ENCODE peak calls at places on chromosomes 3 and 15, in five cellular contexts. One of them, this sample, is unnamed.

GRCh38 chr3:65500398-65501306 is 538.1 kb downstream of the MAGI1 start:
- DNase-seq in NCI-H1436: no peak
- DNase-seq in heart left ventricle: no peak
- DNase-seq in activated CD8-positive, alpha-beta T cell treated with anti-CD3 and anti-CD28 coated beads, Interleukin-2, amount 10 ng/mL, durations not matched to agents 7 days and 5 days: no peak
- DNase-seq in NCI-H510A: no peak
- DNase-seq in this sample: no peak

GRCh38 chr3:189383630-189384029 is 211.9 kb downstream of the TPRG1 start:
- DNase-seq in heart left ventricle: no peak
- DNase-seq in activated CD8-positive, alpha-beta T cell treated with anti-CD3 and anti-CD28 coated beads, Interleukin-2, amount 10 ng/mL, durations not matched to agents 7 days and 5 days: no peak
- DNase-seq in NCI-H1436: no peak
- DNase-seq in NCI-H510A: no peak
- DNase-seq in this sample: no peak

GRCh38 chr3:49005298-49005680 is 1.9 kb upstream of the WDR6 start:
- DNase-seq in NCI-H510A: no peak
- DNase-seq in activated CD8-positive, alpha-beta T cell treated with anti-CD3 and anti-CD28 coated beads, Interleukin-2, amount 10 ng/mL, durations not matched to agents 7 days and 5 days: no peak
- DNase-seq in NCI-H1436: no peak
- DNase-seq in heart left ventricle: no peak
- DNase-seq in this sample: no peak

GRCh38 chr3:25784971-25785370 is 1.7 kb upstream of the NGLY1 start:
- DNase-seq in heart left ventricle: no peak
- DNase-seq in activated CD8-positive, alpha-beta T cell treated with anti-CD3 and anti-CD28 coated beads, Interleukin-2, amount 10 ng/mL, durations not matched to agents 7 days and 5 days: no peak
- DNase-seq in NCI-H1436: no peak
- DNase-seq in NCI-H510A: no peak
- DNase-seq in this sample: no peak

GRCh38 chr3:101574388-101575156 is 592 bp downstream of the PCNP start:
- DNase-seq in NCI-H510A: no peak
- DNase-seq in NCI-H1436: peak
- DNase-seq in heart left ventricle: peak
- DNase-seq in activated CD8-positive, alpha-beta T cell treated with anti-CD3 and anti-CD28 coated beads, Interleukin-2, amount 10 ng/mL, durations not matched to agents 7 days and 5 days: peak
- DNase-seq in this sample: peak

GRCh38 chr3:177646749-177647148 is 449.5 kb upstream of the TBL1XR1 start:
- DNase-seq in activated CD8-positive, alpha-beta T cell treated with anti-CD3 and anti-CD28 coated beads, Interleukin-2, amount 10 ng/mL, durations not matched to agents 7 days and 5 days: peak
- DNase-seq in NCI-H510A: no peak
- DNase-seq in heart left ventricle: no peak
- DNase-seq in NCI-H1436: no peak
- DNase-seq in this sample: no peak

GRCh38 chr15:69997701-69998273 is 99.9 kb downstream of the TLE3 start:
- DNase-seq in NCI-H1436: no peak
- DNase-seq in heart left ventricle: peak
- DNase-seq in NCI-H510A: peak
- DNase-seq in activated CD8-positive, alpha-beta T cell treated with anti-CD3 and anti-CD28 coated beads, Interleukin-2, amount 10 ng/mL, durations not matched to agents 7 days and 5 days: no peak
- DNase-seq in this sample: no peak

GRCh38 chr3:57154470-57154869 is 10.7 kb downstream of the IL17RD start:
- DNase-seq in heart left ventricle: no peak
- DNase-seq in activated CD8-positive, alpha-beta T cell treated with anti-CD3 and anti-CD28 coated beads, Interleukin-2, amount 10 ng/mL, durations not matched to agents 7 days and 5 days: no peak
- DNase-seq in NCI-H1436: no peak
- DNase-seq in NCI-H510A: no peak
- DNase-seq in this sample: no peak

GRCh38 chr3:46984591-46985459 is 5.4 kb downstream of the NBEAL2 start:
- DNase-seq in NCI-H1436: no peak
- DNase-seq in NCI-H510A: no peak
- DNase-seq in heart left ventricle: no peak
- DNase-seq in activated CD8-positive, alpha-beta T cell treated with anti-CD3 and anti-CD28 coated beads, Interleukin-2, amount 10 ng/mL, durations not matched to agents 7 days and 5 days: no peak
- DNase-seq in this sample: no peak

GRCh38 chr3:187841552-187841951 is 96.3 kb upstream of the BCL6 start:
- DNase-seq in NCI-H510A: no peak
- DNase-seq in NCI-H1436: no peak
- DNase-seq in heart left ventricle: no peak
- DNase-seq in activated CD8-positive, alpha-beta T cell treated with anti-CD3 and anti-CD28 coated beads, Interleukin-2, amount 10 ng/mL, durations not matched to agents 7 days and 5 days: no peak
- DNase-seq in this sample: no peak

GRCh38 chr3:53688989-53689388 is 157.2 kb downstream of the CHDH start:
- DNase-seq in heart left ventricle: no peak
- DNase-seq in NCI-H1436: no peak
- DNase-seq in NCI-H510A: no peak
- DNase-seq in activated CD8-positive, alpha-beta T cell treated with anti-CD3 and anti-CD28 coated beads, Interleukin-2, amount 10 ng/mL, durations not matched to agents 7 days and 5 days: no peak
- DNase-seq in this sample: no peak

GRCh38 chr3:99419111-99419510 is 219.3 kb upstream of the COL8A1 start:
- DNase-seq in NCI-H1436: no peak
- DNase-seq in NCI-H510A: no peak
- DNase-seq in activated CD8-positive, alpha-beta T cell treated with anti-CD3 and anti-CD28 coated beads, Interleukin-2, amount 10 ng/mL, durations not matched to agents 7 days and 5 days: no peak
- DNase-seq in heart left ventricle: no peak
- DNase-seq in this sample: peak

GRCh38 chr3:126107960-126108688 is 24.2 kb upstream of the SLC41A3 start:
- DNase-seq in heart left ventricle: no peak
- DNase-seq in activated CD8-positive, alpha-beta T cell treated with anti-CD3 and anti-CD28 coated beads, Interleukin-2, amount 10 ng/mL, durations not matched to agents 7 days and 5 days: no peak
- DNase-seq in NCI-H510A: no peak
- DNase-seq in NCI-H1436: no peak
- DNase-seq in this sample: no peak

GRCh38 chr3:127350172-127351050 is 62.6 kb upstream of the PRR20G start:
- DNase-seq in NCI-H1436: no peak
- DNase-seq in NCI-H510A: no peak
- DNase-seq in heart left ventricle: no peak
- DNase-seq in activated CD8-positive, alpha-beta T cell treated with anti-CD3 and anti-CD28 coated beads, Interleukin-2, amount 10 ng/mL, durations not matched to agents 7 days and 5 days: no peak
- DNase-seq in this sample: no peak

GRCh38 chr15:26158176-26158575 is 295.0 kb upstream of the ATP10A start:
- DNase-seq in NCI-H510A: no peak
- DNase-seq in NCI-H1436: no peak
- DNase-seq in heart left ventricle: no peak
- DNase-seq in activated CD8-positive, alpha-beta T cell treated with anti-CD3 and anti-CD28 coated beads, Interleukin-2, amount 10 ng/mL, durations not matched to agents 7 days and 5 days: no peak
- DNase-seq in this sample: no peak

GRCh38 chr3:122012821-122013220 is 9.2 kb downstream of the ILDR1 start:
- DNase-seq in activated CD8-positive, alpha-beta T cell treated with anti-CD3 and anti-CD28 coated beads, Interleukin-2, amount 10 ng/mL, durations not matched to agents 7 days and 5 days: no peak
- DNase-seq in NCI-H510A: no peak
- DNase-seq in heart left ventricle: no peak
- DNase-seq in NCI-H1436: no peak
- DNase-seq in this sample: no peak

GRCh38 chr3:52326976-52327375 is 10.9 kb downstream of the DNAH1 start:
- DNase-seq in heart left ventricle: no peak
- DNase-seq in NCI-H1436: no peak
- DNase-seq in NCI-H510A: no peak
- DNase-seq in activated CD8-positive, alpha-beta T cell treated with anti-CD3 and anti-CD28 coated beads, Interleukin-2, amount 10 ng/mL, durations not matched to agents 7 days and 5 days: no peak
- DNase-seq in this sample: no peak

GRCh38 chr3:106299300-106300098 is 430.7 kb upstream of the CBLB start:
- DNase-seq in activated CD8-positive, alpha-beta T cell treated with anti-CD3 and anti-CD28 coated beads, Interleukin-2, amount 10 ng/mL, durations not matched to agents 7 days and 5 days: no peak
- DNase-seq in NCI-H1436: no peak
- DNase-seq in NCI-H510A: no peak
- DNase-seq in heart left ventricle: no peak
- DNase-seq in this sample: peak

GRCh38 chr3:45993421-45994027 is 2.1 kb downstream of the FYCO1 start:
- DNase-seq in NCI-H1436: no peak
- DNase-seq in NCI-H510A: no peak
- DNase-seq in heart left ventricle: no peak
- DNase-seq in activated CD8-positive, alpha-beta T cell treated with anti-CD3 and anti-CD28 coated beads, Interleukin-2, amount 10 ng/mL, durations not matched to agents 7 days and 5 days: peak
- DNase-seq in this sample: no peak

GRCh38 chr3:140529096-140529495 is 148.8 kb upstream of the TRIM42 start:
- DNase-seq in heart left ventricle: no peak
- DNase-seq in NCI-H1436: no peak
- DNase-seq in activated CD8-positive, alpha-beta T cell treated with anti-CD3 and anti-CD28 coated beads, Interleukin-2, amount 10 ng/mL, durations not matched to agents 7 days and 5 days: no peak
- DNase-seq in NCI-H510A: no peak
- DNase-seq in this sample: no peak

This sample was measured in HCEC 1CT.